ENCODE peak calls at places on chromosome 9, in seven cellular contexts. H, S, G, X, M, T and A are unnamed samples.
A peak's percentile ranks its signal among the peaks of the same experiment; 100 is the strongest.

GRCh38 chr9:84136119-84136868 is 155.7 kb downstream of the RMI1 start:
- DNase-seq in H (peak; percentile 22), S (no peak), G (peak; percentile 70), X (no peak), M (no peak), T (no peak), A (peak; percentile 90)

GRCh38 chr9:89309608-89310485 is 1.1 kb upstream of the CKS2 start:
- DNase-seq in H (no peak), S (no peak), G (no peak), X (no peak), M (no peak), T (no peak), A (peak; percentile 68)

GRCh38 chr9:137606734-137607138 is 1.2 kb downstream of the ARRDC1 start:
- DNase-seq in H (no peak), S (peak; percentile 73), G (no peak), X (no peak), M (peak; percentile 28), T (no peak), A (peak; percentile 35)

GRCh38 chr9:21404146-21404545 is 4.8 kb upstream of the IFNA8 start:
- DNase-seq in H (no peak), S (no peak), G (no peak), X (no peak), M (no peak), T (no peak), A (no peak)

GRCh38 chr9:37706290-37706689 is 47.3 kb upstream of the TRMT10B start:
- DNase-seq in H (peak; percentile 82), S (no peak), G (no peak), X (no peak), M (no peak), T (no peak), A (no peak)

GRCh38 chr9:133269537-133270357 is 5.3 kb downstream of the ABO start:
- DNase-seq in H (no peak), S (no peak), G (no peak), X (no peak), M (no peak), T (no peak), A (no peak)

GRCh38 chr9:92686954-92687353 is 17.0 kb upstream of the IPPK start:
- DNase-seq in H (no peak), S (no peak), G (no peak), X (no peak), M (no peak), T (no peak), A (peak; percentile 42)

GRCh38 chr9:108217601-108218190 is 638.1 kb downstream of the ACTL7B start:
- DNase-seq in H (peak; percentile 22), S (no peak), G (no peak), X (no peak), M (peak; percentile 3), T (no peak), A (no peak)

GRCh38 chr9:126720661-126721530 is 83.9 kb upstream of the ZBTB43 start:
- DNase-seq in H (no peak), S (no peak), G (no peak), X (no peak), M (no peak), T (no peak), A (no peak)

GRCh38 chr9:4665357-4665756 is 923 bp downstream of the SPATA6L start:
- DNase-seq in H (no peak), S (no peak), G (peak; percentile 77), X (no peak), M (no peak), T (no peak), A (peak; percentile 39)

GRCh38 chr9:11805969-11806368 is 887.2 kb upstream of the TYRP1 start:
- DNase-seq in H (no peak), S (no peak), G (no peak), X (no peak), M (no peak), T (no peak), A (no peak)

GRCh38 chr9:69785757-69786156 is 25.9 kb upstream of the PTAR1 start:
- DNase-seq in H (peak; percentile 69), S (no peak), G (no peak), X (no peak), M (no peak), T (no peak), A (no peak)

GRCh38 chr9:20012232-20012631 is 223.4 kb upstream of the SLC24A2 start:
- DNase-seq in H (no peak), S (no peak), G (no peak), X (no peak), M (no peak), T (no peak), A (no peak)

GRCh38 chr9:37650299-37650872 is 368 bp upstream of the FRMPD1 start:
- DNase-seq in H (no peak), S (no peak), G (no peak), X (no peak), M (peak; percentile 83), T (no peak), A (no peak)

GRCh38 chr9:134088064-134088725 is 20.4 kb upstream of the BRD3 start:
- DNase-seq in H (no peak), S (no peak), G (no peak), X (no peak), M (no peak), T (no peak), A (no peak)

GRCh38 chr9:95087659-95088242 is 229.8 kb downstream of the FANCC start:
- DNase-seq in H (peak; percentile 35), S (peak; percentile 56), G (peak; percentile 19), X (no peak), M (no peak), T (no peak), A (peak; percentile 45)

GRCh38 chr9:116144038-116144437 is 9.6 kb upstream of the PAPPA start:
- DNase-seq in H (no peak), S (no peak), G (no peak), X (no peak), M (no peak), T (no peak), A (no peak)

GRCh38 chr9:135514342-135515082 is 6.7 kb upstream of the LCN1 start:
- DNase-seq in H (no peak), S (no peak), G (no peak), X (no peak), M (no peak), T (no peak), A (no peak)

GRCh38 chr9:137241490-137242328 is 622 bp downstream of the TUBB4B start:
- DNase-seq in H (peak; percentile 50), S (peak; percentile 78), G (no peak), X (no peak), M (no peak), T (peak; percentile 76), A (peak; percentile 46)

GRCh38 chr9:37897665-37898064 is 6.3 kb downstream of the SLC25A51 start:
- DNase-seq in H (no peak), S (no peak), G (no peak), X (no peak), M (no peak), T (no peak), A (no peak)

GRCh38 chr9:131475111-131475955 is 27.4 kb upstream of the POMT1 start:
- DNase-seq in H (no peak), S (no peak), G (no peak), X (no peak), M (no peak), T (no peak), A (no peak)

GRCh38 chr9:15329539-15330109 is 22.6 kb upstream of the TTC39B start:
- DNase-seq in H (no peak), S (no peak), G (no peak), X (no peak), M (no peak), T (no peak), A (no peak)

GRCh38 chr9:89807682-89808075 is 202.9 kb downstream of the GADD45G start:
- DNase-seq in H (no peak), S (no peak), G (no peak), X (no peak), M (no peak), T (no peak), A (no peak)

GRCh38 chr9:135303280-135303647 is 176.3 kb upstream of the PPP1R26 start:
- DNase-seq in H (no peak), S (no peak), G (no peak), X (peak; percentile 32), M (no peak), T (no peak), A (no peak)

GRCh38 chr9:120857481-120857880 is 14.8 kb upstream of the PSMD5 start:
- DNase-seq in H (no peak), S (no peak), G (no peak), X (no peak), M (no peak), T (no peak), A (no peak)

GRCh38 chr9:69760278-69760610 is 433 bp upstream of the PTAR1 start:
- DNase-seq in H (no peak), S (no peak), G (peak; percentile 40), X (peak; percentile 90), M (no peak), T (no peak), A (no peak)

GRCh38 chr9:28899926-28900325 is 1326.6 kb upstream of the C9orf72 start:
- DNase-seq in H (no peak), S (no peak), G (no peak), X (no peak), M (no peak), T (no peak), A (no peak)

GRCh38 chr9:78871452-78872331 is 574.8 kb downstream of the PSAT1 start:
- DNase-seq in H (peak; percentile 21), S (no peak), G (peak; percentile 38), X (no peak), M (no peak), T (no peak), A (no peak)

GRCh38 chr9:109441296-109441695 is 56.8 kb downstream of the PTPN3 start:
- DNase-seq in H (no peak), S (no peak), G (no peak), X (no peak), M (no peak), T (no peak), A (no peak)

GRCh38 chr9:105114956-105115728 is 129.3 kb upstream of the SLC44A1 start:
- DNase-seq in H (peak; percentile 62), S (peak; percentile 82), G (no peak), X (no peak), M (no peak), T (peak; percentile 9), A (peak; percentile 44)